ENCODE peak calls at places on chromosomes 7 and 10, in ten cellular contexts. One of them, this sample, is unnamed. For H3K4me1 and H3K36me3, the result is how much of the 10 kb centered on the place peaks cover.

GRCh38 chr10:53370347-53370746 is 597.8 kb upstream of the MBL2 start:
- DNase-seq in esophagus squamous epithelium: no peak
- DNase-seq in HCT116: no peak
- DNase-seq in upper lobe of left lung: no peak
- DNase-seq in IMR-90: no peak
- DNase-seq in tibial nerve: no peak
- DNase-seq in mesendoderm: no peak
- DNase-seq in PC-9: no peak
- DNase-seq in hepatocyte: no peak
- DNase-seq in neuronal stem cell: no peak
- DNase-seq in this sample: no peak

GRCh38 chr10:28256776-28257175 is 46.1 kb downstream of the MPP7 start:
- DNase-seq in IMR-90: no peak
- DNase-seq in PC-9: no peak
- DNase-seq in hepatocyte: no peak
- DNase-seq in mesendoderm: no peak
- DNase-seq in HCT116: no peak
- DNase-seq in esophagus squamous epithelium: no peak
- DNase-seq in neuronal stem cell: no peak
- DNase-seq in tibial nerve: no peak
- DNase-seq in upper lobe of left lung: no peak
- DNase-seq in this sample: no peak

GRCh38 chr10:122143238-122143841 is 127.8 kb upstream of the BTBD16 start:
- DNase-seq in hepatocyte: no peak
- DNase-seq in upper lobe of left lung: no peak
- DNase-seq in tibial nerve: no peak
- DNase-seq in esophagus squamous epithelium: no peak
- DNase-seq in PC-9: no peak
- DNase-seq in mesendoderm: peak
- DNase-seq in HCT116: no peak
- DNase-seq in IMR-90: no peak
- DNase-seq in neuronal stem cell: no peak
- DNase-seq in this sample: no peak

GRCh38 chr7:34939175-34939574 is 98.1 kb downstream of the DPY19L1 start:
- DNase-seq in IMR-90: peak
- DNase-seq in tibial nerve: no peak
- DNase-seq in neuronal stem cell: no peak
- DNase-seq in esophagus squamous epithelium: no peak
- DNase-seq in HCT116: no peak
- DNase-seq in hepatocyte: peak
- DNase-seq in mesendoderm: peak
- DNase-seq in PC-9: no peak
- DNase-seq in upper lobe of left lung: no peak
- DNase-seq in this sample: no peak

GRCh38 chr10:99920486-99920885 is 89.3 kb downstream of the DNMBP start:
- DNase-seq in hepatocyte: no peak
- DNase-seq in PC-9: no peak
- DNase-seq in IMR-90: no peak
- DNase-seq in neuronal stem cell: no peak
- DNase-seq in esophagus squamous epithelium: no peak
- DNase-seq in HCT116: no peak
- DNase-seq in tibial nerve: no peak
- DNase-seq in mesendoderm: no peak
- DNase-seq in upper lobe of left lung: no peak
- DNase-seq in this sample: no peak

GRCh38 chr7:7695418-7695817 is 23.0 kb downstream of the RPA3 start:
- DNase-seq in upper lobe of left lung: no peak
- DNase-seq in tibial nerve: no peak
- DNase-seq in mesendoderm: no peak
- DNase-seq in esophagus squamous epithelium: no peak
- DNase-seq in neuronal stem cell: no peak
- DNase-seq in IMR-90: no peak
- DNase-seq in hepatocyte: no peak
- DNase-seq in PC-9: no peak
- DNase-seq in HCT116: no peak
- DNase-seq in this sample: no peak

GRCh38 chr7:10225265-10225664 is 748.4 kb upstream of the PHF14 start:
- DNase-seq in tibial nerve: no peak
- DNase-seq in PC-9: no peak
- DNase-seq in esophagus squamous epithelium: no peak
- DNase-seq in mesendoderm: no peak
- DNase-seq in HCT116: no peak
- DNase-seq in neuronal stem cell: peak
- DNase-seq in IMR-90: no peak
- DNase-seq in hepatocyte: no peak
- DNase-seq in upper lobe of left lung: no peak
- DNase-seq in this sample: no peak

GRCh38 chr10:84706875-84707274 is 378.5 kb downstream of the CCSER2 start:
- DNase-seq in neuronal stem cell: no peak
- DNase-seq in mesendoderm: no peak
- DNase-seq in HCT116: no peak
- DNase-seq in tibial nerve: no peak
- DNase-seq in IMR-90: peak
- DNase-seq in upper lobe of left lung: no peak
- DNase-seq in esophagus squamous epithelium: no peak
- DNase-seq in hepatocyte: peak
- DNase-seq in PC-9: no peak
- DNase-seq in this sample: no peak

GRCh38 chr10:31322647-31323046 is 3.6 kb downstream of the ZEB1 start:
- DNase-seq in mesendoderm: no peak
- DNase-seq in HCT116: no peak
- DNase-seq in tibial nerve: no peak
- DNase-seq in upper lobe of left lung: no peak
- DNase-seq in PC-9: no peak
- DNase-seq in IMR-90: peak
- DNase-seq in esophagus squamous epithelium: no peak
- DNase-seq in hepatocyte: no peak
- DNase-seq in neuronal stem cell: no peak
- DNase-seq in this sample: no peak

GRCh38 chr7:5526190-5527037 is 102.8 kb upstream of the TNRC18 start:
- DNase-seq in IMR-90: peak
- DNase-seq in HCT116: no peak
- DNase-seq in mesendoderm: peak
- DNase-seq in tibial nerve: no peak
- DNase-seq in neuronal stem cell: no peak
- DNase-seq in hepatocyte: peak
- DNase-seq in esophagus squamous epithelium: no peak
- DNase-seq in upper lobe of left lung: peak
- DNase-seq in PC-9: peak
- DNase-seq in this sample: peak

GRCh38 chr10:35399414-35400009 is 63.2 kb downstream of the CCNY start:
- DNase-seq in esophagus squamous epithelium: no peak
- DNase-seq in PC-9: no peak
- DNase-seq in IMR-90: no peak
- DNase-seq in HCT116: no peak
- DNase-seq in mesendoderm: no peak
- DNase-seq in neuronal stem cell: no peak
- DNase-seq in tibial nerve: no peak
- DNase-seq in hepatocyte: no peak
- DNase-seq in upper lobe of left lung: no peak
- DNase-seq in this sample: no peak
- H3K4me1 ChIP-seq in esophagus squamous epithelium: half or more
- H3K4me1 ChIP-seq in PC-9: under half
- H3K4me1 ChIP-seq in IMR-90: under half
- H3K4me1 ChIP-seq in HCT116: under half
- H3K4me1 ChIP-seq in mesendoderm: under half
- H3K4me1 ChIP-seq in neuronal stem cell: under half
- H3K4me1 ChIP-seq in tibial nerve: under half
- H3K4me1 ChIP-seq in hepatocyte: under half
- H3K4me1 ChIP-seq in upper lobe of left lung: half or more
- H3K4me1 ChIP-seq in this sample: under half

GRCh38 chr7:139618482-139619366 is 95.2 kb downstream of the CLEC2L start:
- DNase-seq in esophagus squamous epithelium: no peak
- DNase-seq in tibial nerve: no peak
- DNase-seq in hepatocyte: peak
- DNase-seq in mesendoderm: peak
- DNase-seq in IMR-90: peak
- DNase-seq in HCT116: peak
- DNase-seq in upper lobe of left lung: no peak
- DNase-seq in neuronal stem cell: peak
- DNase-seq in PC-9: peak
- DNase-seq in this sample: no peak

GRCh38 chr7:139623518-139623917 is 100.0 kb downstream of the CLEC2L start:
- DNase-seq in tibial nerve: no peak
- DNase-seq in mesendoderm: no peak
- DNase-seq in esophagus squamous epithelium: no peak
- DNase-seq in neuronal stem cell: no peak
- DNase-seq in IMR-90: peak
- DNase-seq in upper lobe of left lung: no peak
- DNase-seq in PC-9: no peak
- DNase-seq in hepatocyte: no peak
- DNase-seq in HCT116: no peak
- DNase-seq in this sample: no peak

GRCh38 chr7:139620676-139621344 is 97.3 kb downstream of the CLEC2L start:
- DNase-seq in HCT116: peak
- DNase-seq in neuronal stem cell: no peak
- DNase-seq in tibial nerve: no peak
- DNase-seq in mesendoderm: peak
- DNase-seq in upper lobe of left lung: no peak
- DNase-seq in IMR-90: peak
- DNase-seq in hepatocyte: peak
- DNase-seq in esophagus squamous epithelium: no peak
- DNase-seq in PC-9: peak
- DNase-seq in this sample: no peak

GRCh38 chr7:139617074-139617473 is 93.6 kb downstream of the CLEC2L start:
- DNase-seq in PC-9: no peak
- DNase-seq in hepatocyte: no peak
- DNase-seq in HCT116: no peak
- DNase-seq in mesendoderm: no peak
- DNase-seq in tibial nerve: no peak
- DNase-seq in upper lobe of left lung: no peak
- DNase-seq in esophagus squamous epithelium: no peak
- DNase-seq in IMR-90: no peak
- DNase-seq in neuronal stem cell: no peak
- DNase-seq in this sample: no peak

GRCh38 chr7:139619367-139619657 is 95.8 kb downstream of the CLEC2L start:
- DNase-seq in hepatocyte: no peak
- DNase-seq in HCT116: no peak
- DNase-seq in esophagus squamous epithelium: no peak
- DNase-seq in mesendoderm: no peak
- DNase-seq in tibial nerve: no peak
- DNase-seq in upper lobe of left lung: no peak
- DNase-seq in IMR-90: peak
- DNase-seq in PC-9: no peak
- DNase-seq in neuronal stem cell: no peak
- DNase-seq in this sample: no peak
- H3K36me3 ChIP-seq in hepatocyte: under half
- H3K36me3 ChIP-seq in HCT116: under half
- H3K36me3 ChIP-seq in esophagus squamous epithelium: half or more
- H3K36me3 ChIP-seq in mesendoderm: under half
- H3K36me3 ChIP-seq in tibial nerve: under half
- H3K36me3 ChIP-seq in upper lobe of left lung: under half
- H3K36me3 ChIP-seq in IMR-90: half or more
- H3K36me3 ChIP-seq in PC-9: under half
- H3K36me3 ChIP-seq in neuronal stem cell: under half
- H3K36me3 ChIP-seq in this sample: under half

DNA sequence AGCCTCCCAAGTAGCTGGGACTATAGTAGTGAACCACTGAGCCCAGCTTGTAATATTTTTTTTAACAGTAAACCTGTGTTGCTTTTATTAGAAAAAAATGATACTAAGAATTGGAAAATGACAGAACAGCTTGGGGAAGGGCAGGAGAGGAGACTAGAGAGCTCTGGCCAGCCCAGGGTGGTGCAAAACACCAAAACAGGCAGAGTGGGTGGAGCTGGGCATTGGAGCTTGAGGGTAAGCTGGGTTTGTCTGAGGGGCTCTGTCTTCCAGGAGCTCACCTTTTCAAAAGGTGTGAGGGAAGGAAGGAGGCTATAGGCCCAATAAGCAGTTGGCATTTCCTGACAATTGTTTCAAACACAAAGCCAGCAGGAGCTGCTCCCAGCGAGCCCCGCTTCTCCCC is 75.2 kb upstream of the DUSP5 start:
- DNase-seq in neuronal stem cell: no peak
- DNase-seq in esophagus squamous epithelium: no peak
- DNase-seq in mesendoderm: no peak
- DNase-seq in IMR-90: no peak
- DNase-seq in hepatocyte: no peak
- DNase-seq in tibial nerve: no peak
- DNase-seq in HCT116: no peak
- DNase-seq in PC-9: no peak
- DNase-seq in upper lobe of left lung: no peak
- DNase-seq in this sample: no peak
- H3K4me1 ChIP-seq in neuronal stem cell: under half
- H3K4me1 ChIP-seq in esophagus squamous epithelium: under half
- H3K4me1 ChIP-seq in mesendoderm: under half
- H3K4me1 ChIP-seq in IMR-90: under half
- H3K4me1 ChIP-seq in hepatocyte: under half
- H3K4me1 ChIP-seq in tibial nerve: under half
- H3K4me1 ChIP-seq in HCT116: under half
- H3K4me1 ChIP-seq in PC-9: half or more
- H3K4me1 ChIP-seq in upper lobe of left lung: under half
- H3K4me1 ChIP-seq in this sample: under half

GRCh38 chr7:2079332-2080068 is 153.2 kb downstream of the MAD1L1 start:
- DNase-seq in esophagus squamous epithelium: no peak
- DNase-seq in HCT116: no peak
- DNase-seq in hepatocyte: no peak
- DNase-seq in mesendoderm: no peak
- DNase-seq in upper lobe of left lung: no peak
- DNase-seq in neuronal stem cell: no peak
- DNase-seq in IMR-90: no peak
- DNase-seq in tibial nerve: no peak
- DNase-seq in PC-9: no peak
- DNase-seq in this sample: no peak

GRCh38 chr7:2078899-2079298 is 153.8 kb downstream of the MAD1L1 start:
- DNase-seq in tibial nerve: no peak
- DNase-seq in upper lobe of left lung: no peak
- DNase-seq in HCT116: no peak
- DNase-seq in PC-9: no peak
- DNase-seq in esophagus squamous epithelium: no peak
- DNase-seq in hepatocyte: no peak
- DNase-seq in neuronal stem cell: no peak
- DNase-seq in IMR-90: no peak
- DNase-seq in mesendoderm: no peak
- DNase-seq in this sample: no peak

GRCh38 chr7:2081526-2082356 is 151.0 kb downstream of the MAD1L1 start:
- DNase-seq in HCT116: no peak
- DNase-seq in IMR-90: no peak
- DNase-seq in PC-9: no peak
- DNase-seq in tibial nerve: no peak
- DNase-seq in hepatocyte: no peak
- DNase-seq in neuronal stem cell: no peak
- DNase-seq in upper lobe of left lung: no peak
- DNase-seq in mesendoderm: no peak
- DNase-seq in esophagus squamous epithelium: no peak
- DNase-seq in this sample: no peak

GRCh38 chr7:2082357-2083038 is 150.2 kb downstream of the MAD1L1 start:
- DNase-seq in HCT116: no peak
- DNase-seq in IMR-90: peak
- DNase-seq in neuronal stem cell: no peak
- DNase-seq in upper lobe of left lung: no peak
- DNase-seq in mesendoderm: no peak
- DNase-seq in PC-9: no peak
- DNase-seq in esophagus squamous epithelium: no peak
- DNase-seq in tibial nerve: no peak
- DNase-seq in hepatocyte: peak
- DNase-seq in this sample: no peak

DNA sequence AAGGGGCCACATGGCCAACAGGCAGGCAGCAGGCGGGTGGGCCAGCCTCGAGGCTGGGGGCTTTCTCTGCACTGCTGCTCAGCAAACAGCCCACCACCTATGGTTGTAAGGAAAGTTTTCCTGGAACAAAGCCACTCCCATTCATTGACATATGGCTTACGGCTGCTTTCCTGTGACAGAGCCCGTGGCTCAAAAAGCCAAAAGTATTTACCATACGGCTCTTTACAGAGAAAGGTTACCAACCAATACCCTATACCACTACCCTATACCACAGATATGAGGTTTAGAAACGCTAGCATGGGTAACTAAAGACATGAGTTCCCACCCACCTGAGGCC is 152.7 kb downstream of the MAD1L1 start:
- DNase-seq in upper lobe of left lung: no peak
- DNase-seq in HCT116: no peak
- DNase-seq in hepatocyte: no peak
- DNase-seq in tibial nerve: no peak
- DNase-seq in neuronal stem cell: no peak
- DNase-seq in mesendoderm: no peak
- DNase-seq in IMR-90: no peak
- DNase-seq in PC-9: no peak
- DNase-seq in esophagus squamous epithelium: no peak
- DNase-seq in this sample: no peak
- H3K36me3 ChIP-seq in upper lobe of left lung: under half
- H3K36me3 ChIP-seq in HCT116: under half
- H3K36me3 ChIP-seq in hepatocyte: under half
- H3K36me3 ChIP-seq in tibial nerve: under half
- H3K36me3 ChIP-seq in neuronal stem cell: under half
- H3K36me3 ChIP-seq in mesendoderm: under half
- H3K36me3 ChIP-seq in IMR-90: under half
- H3K36me3 ChIP-seq in PC-9: under half
- H3K36me3 ChIP-seq in esophagus squamous epithelium: under half
- H3K36me3 ChIP-seq in this sample: under half